ENCODE peak calls at places on chromosomes 13 and 19, in nine cellular contexts. One of them, this sample, is unnamed.

GRCh38 chr13:94209110-94209509 is 270.4 kb downstream of the DCT start:
- DNase-seq in RWPE1: no peak
- DNase-seq in cardiac muscle cell: no peak
- DNase-seq in stimulated activated CD4-positive, alpha-beta T cell treated with anti-CD3 and anti-CD28 coated beads, Interleukin-1b, Interleukin-23, amount 100 ng/mL, for 24 hours: no peak
- DNase-seq in astrocyte of the hippocampus: peak; percentile 56
- DNase-seq in iPS DF 6.9: no peak
- DNase-seq in colonic mucosa: no peak
- DNase-seq in ELF-1: no peak
- DNase-seq in RCC 7860: no peak
- DNase-seq in this sample: peak; percentile 69

GRCh38 chr13:113639661-113640262 is 18.2 kb downstream of the ATP4B start:
- DNase-seq in iPS DF 6.9: no peak
- DNase-seq in ELF-1: no peak
- DNase-seq in astrocyte of the hippocampus: no peak
- DNase-seq in colonic mucosa: no peak
- DNase-seq in RCC 7860: no peak
- DNase-seq in cardiac muscle cell: no peak
- DNase-seq in stimulated activated CD4-positive, alpha-beta T cell treated with anti-CD3 and anti-CD28 coated beads, Interleukin-1b, Interleukin-23, amount 100 ng/mL, for 24 hours: no peak
- DNase-seq in RWPE1: no peak
- DNase-seq in this sample: no peak

GRCh38 chr13:40152145-40152544 is 496.7 kb downstream of the COG6 start:
- DNase-seq in RCC 7860: peak; percentile 68
- DNase-seq in cardiac muscle cell: no peak
- DNase-seq in ELF-1: no peak
- DNase-seq in RWPE1: peak; percentile 62
- DNase-seq in astrocyte of the hippocampus: peak; percentile 40
- DNase-seq in iPS DF 6.9: no peak
- DNase-seq in stimulated activated CD4-positive, alpha-beta T cell treated with anti-CD3 and anti-CD28 coated beads, Interleukin-1b, Interleukin-23, amount 100 ng/mL, for 24 hours: no peak
- DNase-seq in colonic mucosa: no peak
- DNase-seq in this sample: no peak

GRCh38 chr19:14383556-14383897 is 2.3 kb downstream of the ADGRE5 start:
- DNase-seq in RCC 7860: no peak
- DNase-seq in ELF-1: no peak
- DNase-seq in iPS DF 6.9: no peak
- DNase-seq in astrocyte of the hippocampus: no peak
- DNase-seq in cardiac muscle cell: no peak
- DNase-seq in stimulated activated CD4-positive, alpha-beta T cell treated with anti-CD3 and anti-CD28 coated beads, Interleukin-1b, Interleukin-23, amount 100 ng/mL, for 24 hours: no peak
- DNase-seq in colonic mucosa: peak; percentile 51
- DNase-seq in RWPE1: no peak
- DNase-seq in this sample: no peak

GRCh38 chr13:99061411-99061810 is 83.5 kb upstream of the DOCK9 start:
- DNase-seq in iPS DF 6.9: no peak
- DNase-seq in stimulated activated CD4-positive, alpha-beta T cell treated with anti-CD3 and anti-CD28 coated beads, Interleukin-1b, Interleukin-23, amount 100 ng/mL, for 24 hours: no peak
- DNase-seq in RWPE1: no peak
- DNase-seq in ELF-1: no peak
- DNase-seq in colonic mucosa: no peak
- DNase-seq in astrocyte of the hippocampus: no peak
- DNase-seq in cardiac muscle cell: no peak
- DNase-seq in RCC 7860: no peak
- DNase-seq in this sample: no peak

GRCh38 chr19:11538232-11539036 is at the start of gene CNN1:
- DNase-seq in astrocyte of the hippocampus: peak; percentile 97
- DNase-seq in cardiac muscle cell: peak; percentile 91
- DNase-seq in stimulated activated CD4-positive, alpha-beta T cell treated with anti-CD3 and anti-CD28 coated beads, Interleukin-1b, Interleukin-23, amount 100 ng/mL, for 24 hours: no peak
- DNase-seq in RWPE1: no peak
- DNase-seq in ELF-1: peak; percentile 95
- DNase-seq in colonic mucosa: no peak
- DNase-seq in RCC 7860: no peak
- DNase-seq in iPS DF 6.9: no peak
- DNase-seq in this sample: no peak

GRCh38 chr13:44362394-44363040 is 11.1 kb upstream of the SERP2 start:
- DNase-seq in cardiac muscle cell: no peak
- DNase-seq in RCC 7860: no peak
- DNase-seq in RWPE1: no peak
- DNase-seq in ELF-1: no peak
- DNase-seq in colonic mucosa: no peak
- DNase-seq in iPS DF 6.9: no peak
- DNase-seq in astrocyte of the hippocampus: peak; percentile 22
- DNase-seq in stimulated activated CD4-positive, alpha-beta T cell treated with anti-CD3 and anti-CD28 coated beads, Interleukin-1b, Interleukin-23, amount 100 ng/mL, for 24 hours: no peak
- DNase-seq in this sample: no peak

GRCh38 chr13:73765651-73766384 is 368.4 kb downstream of the KLF12 start:
- DNase-seq in stimulated activated CD4-positive, alpha-beta T cell treated with anti-CD3 and anti-CD28 coated beads, Interleukin-1b, Interleukin-23, amount 100 ng/mL, for 24 hours: peak; percentile 37
- DNase-seq in iPS DF 6.9: no peak
- DNase-seq in RWPE1: no peak
- DNase-seq in cardiac muscle cell: peak; percentile 93
- DNase-seq in ELF-1: peak; percentile 91
- DNase-seq in colonic mucosa: peak; percentile 91
- DNase-seq in RCC 7860: no peak
- DNase-seq in astrocyte of the hippocampus: peak; percentile 81
- DNase-seq in this sample: no peak

GRCh38 chr13:35782793-35783192 is 306.3 kb upstream of the MAB21L1 start:
- DNase-seq in RCC 7860: no peak
- DNase-seq in colonic mucosa: no peak
- DNase-seq in cardiac muscle cell: no peak
- DNase-seq in RWPE1: no peak
- DNase-seq in iPS DF 6.9: no peak
- DNase-seq in astrocyte of the hippocampus: no peak
- DNase-seq in ELF-1: no peak
- DNase-seq in stimulated activated CD4-positive, alpha-beta T cell treated with anti-CD3 and anti-CD28 coated beads, Interleukin-1b, Interleukin-23, amount 100 ng/mL, for 24 hours: no peak
- DNase-seq in this sample: no peak

GRCh38 chr13:110023729-110024645 is 237.6 kb upstream of the IRS2 start:
- DNase-seq in astrocyte of the hippocampus: peak; percentile 65
- DNase-seq in colonic mucosa: no peak
- DNase-seq in cardiac muscle cell: peak; percentile 61
- DNase-seq in RWPE1: no peak
- DNase-seq in iPS DF 6.9: no peak
- DNase-seq in ELF-1: no peak
- DNase-seq in stimulated activated CD4-positive, alpha-beta T cell treated with anti-CD3 and anti-CD28 coated beads, Interleukin-1b, Interleukin-23, amount 100 ng/mL, for 24 hours: no peak
- DNase-seq in RCC 7860: no peak
- DNase-seq in this sample: no peak

GRCh38 chr19:38004505-38005223 is 97.7 kb downstream of the SIPA1L3 start:
- DNase-seq in RCC 7860: peak; percentile 93
- DNase-seq in RWPE1: peak; percentile 97
- DNase-seq in astrocyte of the hippocampus: peak; percentile 96
- DNase-seq in ELF-1: peak; percentile 92
- DNase-seq in cardiac muscle cell: peak; percentile 84
- DNase-seq in colonic mucosa: peak; percentile 64
- DNase-seq in stimulated activated CD4-positive, alpha-beta T cell treated with anti-CD3 and anti-CD28 coated beads, Interleukin-1b, Interleukin-23, amount 100 ng/mL, for 24 hours: no peak
- DNase-seq in iPS DF 6.9: no peak
- DNase-seq in this sample: peak; percentile 22

GRCh38 chr19:1608414-1609391 is 3.4 kb upstream of the UQCR11 start:
- DNase-seq in ELF-1: no peak
- DNase-seq in iPS DF 6.9: no peak
- DNase-seq in cardiac muscle cell: no peak
- DNase-seq in RCC 7860: no peak
- DNase-seq in colonic mucosa: no peak
- DNase-seq in stimulated activated CD4-positive, alpha-beta T cell treated with anti-CD3 and anti-CD28 coated beads, Interleukin-1b, Interleukin-23, amount 100 ng/mL, for 24 hours: no peak
- DNase-seq in RWPE1: no peak
- DNase-seq in astrocyte of the hippocampus: peak; percentile 21
- DNase-seq in this sample: no peak

GRCh38 chr13:28574617-28575142 is 79.8 kb upstream of the FLT1 start:
- DNase-seq in astrocyte of the hippocampus: peak; percentile 84
- DNase-seq in RWPE1: peak; percentile 90
- DNase-seq in cardiac muscle cell: no peak
- DNase-seq in iPS DF 6.9: no peak
- DNase-seq in colonic mucosa: peak; percentile 65
- DNase-seq in stimulated activated CD4-positive, alpha-beta T cell treated with anti-CD3 and anti-CD28 coated beads, Interleukin-1b, Interleukin-23, amount 100 ng/mL, for 24 hours: no peak
- DNase-seq in RCC 7860: peak; percentile 92
- DNase-seq in ELF-1: peak; percentile 22
- DNase-seq in this sample: no peak

GRCh38 chr13:36981156-36981743 is 17.9 kb downstream of the ALG5 start:
- DNase-seq in RWPE1: peak; percentile 30
- DNase-seq in stimulated activated CD4-positive, alpha-beta T cell treated with anti-CD3 and anti-CD28 coated beads, Interleukin-1b, Interleukin-23, amount 100 ng/mL, for 24 hours: no peak
- DNase-seq in RCC 7860: peak; percentile 41
- DNase-seq in ELF-1: no peak
- DNase-seq in iPS DF 6.9: no peak
- DNase-seq in cardiac muscle cell: peak; percentile 52
- DNase-seq in astrocyte of the hippocampus: peak; percentile 67
- DNase-seq in colonic mucosa: no peak
- DNase-seq in this sample: peak; percentile 38

GRCh38 chr13:77729502-77730221 is 32.2 kb downstream of the SLAIN1 start:
- DNase-seq in colonic mucosa: no peak
- DNase-seq in cardiac muscle cell: no peak
- DNase-seq in astrocyte of the hippocampus: no peak
- DNase-seq in RWPE1: no peak
- DNase-seq in ELF-1: no peak
- DNase-seq in iPS DF 6.9: no peak
- DNase-seq in stimulated activated CD4-positive, alpha-beta T cell treated with anti-CD3 and anti-CD28 coated beads, Interleukin-1b, Interleukin-23, amount 100 ng/mL, for 24 hours: no peak
- DNase-seq in RCC 7860: no peak
- DNase-seq in this sample: no peak

GRCh38 chr19:16452321-16452720 is 19.4 kb downstream of the EPS15L1 start:
- DNase-seq in stimulated activated CD4-positive, alpha-beta T cell treated with anti-CD3 and anti-CD28 coated beads, Interleukin-1b, Interleukin-23, amount 100 ng/mL, for 24 hours: no peak
- DNase-seq in iPS DF 6.9: no peak
- DNase-seq in ELF-1: peak; percentile 92
- DNase-seq in colonic mucosa: no peak
- DNase-seq in RCC 7860: no peak
- DNase-seq in astrocyte of the hippocampus: no peak
- DNase-seq in cardiac muscle cell: peak; percentile 21
- DNase-seq in RWPE1: no peak
- DNase-seq in this sample: peak; percentile 83